ENCODE peak calls at places on chromosome 18, in ten cellular contexts. R is ovary, X is stomach, I is A549, N is sigmoid colon, W is GM12878, D is transverse colon, L is H1, T is K562, V is suprapubic skin. Y is an unnamed sample. For H3K4me1, the result is how much of the 10 kb centered on the place peaks cover.

GRCh38 chr18:74990563-74991081 is 218.3 kb downstream of the PTGR3 start:
- DNase-seq in R (no peak), X (no peak), I (no peak), N (no peak), W (no peak), D (no peak), L (no peak), T (no peak), V (no peak), Y (no peak)

GRCh38 chr18:28175047-28175929 is 1.6 kb downstream of the CDH2 start:
- DNase-seq in R (peak), X (peak), I (peak), N (peak), W (no peak), D (no peak), L (no peak), T (no peak), V (no peak), Y (no peak)

GRCh38 chr18:79528296-79528695 is 132.6 kb downstream of the NFATC1 start:
- DNase-seq in R (peak), X (peak), I (no peak), N (peak), W (no peak), D (no peak), L (no peak), T (no peak), V (peak), Y (no peak)

GRCh38 chr18:68848242-68848641 is 50.4 kb downstream of the CCDC102B start:
- DNase-seq in R (no peak), X (no peak), I (no peak), N (no peak), W (no peak), D (no peak), L (no peak), T (no peak), V (no peak), Y (no peak)

GRCh38 chr18:62341423-62341920 is 16.4 kb downstream of the TNFRSF11A start:
- DNase-seq in R (no peak), X (peak), I (no peak), N (no peak), W (no peak), D (no peak), L (peak), T (no peak), V (no peak), Y (no peak)

GRCh38 chr18:30177056-30177455 is 865.5 kb downstream of the DSC3 start:
- DNase-seq in R (no peak), X (no peak), I (no peak), N (no peak), W (no peak), D (no peak), L (no peak), T (no peak), V (no peak), Y (no peak)

GRCh38 chr18:10518595-10519273 is 7.1 kb upstream of the NAPG start:
- DNase-seq in R (peak), X (peak), I (no peak), N (peak), W (no peak), D (peak), L (no peak), T (peak), V (no peak), Y (peak)

GRCh38 chr18:25650201-25650941 is 298.4 kb upstream of the ZNF521 start:
- DNase-seq in R (no peak), X (no peak), I (no peak), N (no peak), W (no peak), D (no peak), L (no peak), T (no peak), V (no peak), Y (no peak)

GRCh38 chr18:31563778-31564177 is 27.9 kb upstream of the TTR start:
- DNase-seq in R (no peak), X (no peak), I (no peak), N (no peak), W (no peak), D (no peak), L (no peak), T (peak), V (no peak), Y (no peak)

GRCh38 chr18:61765097-61765496 is 127.7 kb downstream of the RNF152 start:
- DNase-seq in R (no peak), X (no peak), I (no peak), N (no peak), W (no peak), D (no peak), L (no peak), T (peak), V (no peak), Y (no peak)

GRCh38 chr18:69898241-69898861 is 49.3 kb downstream of the CD226 start:
- DNase-seq in R (no peak), X (no peak), I (no peak), N (no peak), W (no peak), D (no peak), L (no peak), T (no peak), V (no peak), Y (no peak)

GRCh38 chr18:11391636-11392035 is 217.8 kb upstream of the SLC35G4 start:
- DNase-seq in R (no peak), X (no peak), I (no peak), N (no peak), W (no peak), D (no peak), L (no peak), T (no peak), V (no peak), Y (no peak)

GRCh38 chr18:6653880-6654279 is 75.6 kb upstream of the ARHGAP28 start:
- DNase-seq in R (peak), X (no peak), I (no peak), N (no peak), W (no peak), D (no peak), L (no peak), T (no peak), V (no peak), Y (no peak)

GRCh38 chr18:23137093-23137640 is 1.9 kb downstream of the CABLES1 start:
- DNase-seq in R (no peak), X (no peak), I (no peak), N (no peak), W (no peak), D (no peak), L (no peak), T (no peak), V (no peak), Y (no peak)

GRCh38 chr18:23135679-23136325 is 517 bp downstream of the CABLES1 start:
- DNase-seq in R (peak), X (peak), I (no peak), N (no peak), W (no peak), D (peak), L (no peak), T (no peak), V (no peak), Y (no peak)

GRCh38 chr18:23137788-23138216 is 2.5 kb downstream of the CABLES1 start:
- DNase-seq in R (no peak), X (no peak), I (no peak), N (no peak), W (no peak), D (no peak), L (no peak), T (no peak), V (no peak), Y (no peak)

GRCh38 chr18:23136326-23137092 is 1.2 kb downstream of the CABLES1 start:
- DNase-seq in R (peak), X (peak), I (no peak), N (no peak), W (no peak), D (no peak), L (no peak), T (no peak), V (peak), Y (peak)

GRCh38 chr18:23138470-23138869 is 3.2 kb downstream of the CABLES1 start:
- DNase-seq in R (no peak), X (peak), I (no peak), N (no peak), W (no peak), D (no peak), L (no peak), T (no peak), V (no peak), Y (no peak)
- TF ChIP-seq EP300 in R (no peak), X (no peak), I (no peak), N (no peak), W (no peak), D (no peak), L (no peak), T (no peak), V (no peak), Y (no peak)

GRCh38 chr18:985301-985700 is 80.6 kb downstream of the ADCYAP1 start:
- DNase-seq in R (no peak), X (no peak), I (no peak), N (no peak), W (no peak), D (no peak), L (no peak), T (no peak), V (no peak), Y (no peak)

GRCh38 chr18:989423-989822 is 84.8 kb downstream of the ADCYAP1 start:
- DNase-seq in R (no peak), X (no peak), I (no peak), N (no peak), W (no peak), D (no peak), L (no peak), T (no peak), V (no peak), Y (no peak)

GRCh38 chr18:986071-986470 is 81.4 kb downstream of the ADCYAP1 start:
- DNase-seq in R (no peak), X (no peak), I (no peak), N (no peak), W (no peak), D (no peak), L (no peak), T (no peak), V (no peak), Y (no peak)

GRCh38 chr18:986552-986951 is 81.9 kb downstream of the ADCYAP1 start:
- DNase-seq in R (no peak), X (no peak), I (no peak), N (no peak), W (no peak), D (no peak), L (no peak), T (no peak), V (no peak), Y (no peak)

DNA sequence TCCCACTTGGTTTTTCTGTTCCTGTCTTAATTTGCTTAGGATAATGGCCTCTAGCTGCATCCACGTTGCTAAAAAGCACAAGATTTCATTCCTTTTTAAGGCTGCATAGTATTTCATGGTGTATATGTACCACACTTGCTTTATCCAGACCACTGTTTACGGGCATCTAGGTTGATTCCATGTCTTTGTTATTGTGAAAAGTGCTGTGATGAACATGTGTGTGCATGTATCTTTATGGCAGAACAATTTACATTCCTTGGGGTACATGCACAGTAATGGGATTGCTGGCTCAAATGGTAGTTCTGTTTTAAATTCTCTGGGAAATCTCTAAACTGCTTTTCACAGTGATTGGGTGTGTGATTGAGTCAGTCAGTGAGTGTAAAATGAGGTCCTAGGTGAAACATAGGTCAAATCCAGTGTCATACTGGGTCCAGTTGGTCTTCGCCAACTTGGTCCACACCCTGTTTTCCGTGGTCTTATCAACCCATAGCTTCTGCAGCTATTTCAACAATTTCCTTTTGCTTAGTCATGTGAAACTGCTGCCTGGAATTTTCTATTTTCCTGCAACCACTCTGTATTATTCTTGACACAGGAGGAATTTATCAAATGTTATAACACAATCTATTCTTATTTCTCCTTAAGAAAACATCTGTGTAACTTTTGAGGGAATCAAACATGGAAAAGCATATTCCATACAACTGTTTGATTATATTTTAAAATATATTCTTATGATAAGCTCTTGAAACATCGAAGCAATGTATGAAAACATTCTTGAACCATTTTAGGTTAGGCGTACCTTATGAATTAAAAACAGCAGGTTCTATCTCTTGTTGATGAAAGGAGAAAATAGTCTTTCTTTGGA is 82.9 kb downstream of the ADCYAP1 start:
- DNase-seq in R (no peak), X (no peak), I (peak), N (no peak), W (no peak), D (no peak), L (no peak), T (peak), V (no peak), Y (no peak)
- TF ChIP-seq POLR2A in R (no peak), X (no peak), I (no peak), N (no peak), W (no peak), D (no peak), L (no peak), T (no peak), V (no peak), Y (no peak)

DNA sequence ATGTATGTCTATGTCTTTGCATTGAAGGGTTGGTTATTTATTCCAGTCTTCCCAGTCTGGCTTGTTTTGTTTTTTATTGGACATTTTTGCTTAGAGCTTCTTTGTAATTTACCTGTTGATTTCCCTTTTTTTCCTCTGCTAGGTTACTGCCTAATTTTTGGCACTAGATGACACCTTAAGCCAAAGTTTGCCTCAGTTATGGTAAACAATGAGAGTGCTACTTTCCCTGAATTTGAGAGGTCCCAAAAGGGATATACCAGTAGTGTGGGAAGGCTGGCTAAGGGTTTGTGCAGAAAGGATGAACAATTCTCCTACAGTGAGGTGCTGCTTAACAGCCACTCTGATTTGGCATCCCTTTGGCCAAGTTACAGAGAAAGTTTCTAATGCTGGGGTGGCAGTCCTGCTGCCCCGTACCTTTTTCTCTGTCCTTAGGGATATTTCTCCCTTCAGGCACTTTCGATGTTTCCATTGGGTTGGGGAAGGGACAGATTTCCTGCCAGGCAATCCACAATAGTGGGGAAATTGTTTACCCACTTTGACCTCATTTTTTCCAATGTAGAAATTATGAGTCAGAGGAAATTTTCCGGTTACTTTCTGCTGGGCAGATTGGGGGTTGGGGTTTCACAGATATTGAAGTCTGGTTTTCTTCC is 354.9 kb downstream of the PTPRM start:
- DNase-seq in R (no peak), X (no peak), I (peak), N (no peak), W (no peak), D (no peak), L (no peak), T (no peak), V (no peak), Y (no peak)
- H3K4me1 ChIP-seq in R (under half), X (under half), I (half or more), N (under half), W (under half), D (under half), L (under half), T (under half), V (under half), Y (under half)

GRCh38 chr18:9069482-9070059 is 32.9 kb upstream of the NDUFV2 start:
- DNase-seq in R (no peak), X (no peak), I (no peak), N (no peak), W (peak), D (no peak), L (no peak), T (no peak), V (no peak), Y (no peak)
- TF ChIP-seq EP300 in R (no peak), X (no peak), I (no peak), N (no peak), W (peak), D (no peak), L (no peak), T (no peak), V (no peak), Y (peak)

GRCh38 chr18:48952287-48953095 is 1.7 kb upstream of the SMAD7 start:
- DNase-seq in R (peak), X (peak), I (peak), N (peak), W (no peak), D (peak), L (peak), T (peak), V (peak), Y (peak)
- TF ChIP-seq POLR2A in R (peak), X (no peak), I (peak), N (peak), W (peak), D (peak), L (no peak), T (no peak), V (no peak), Y (peak)

DNA sequence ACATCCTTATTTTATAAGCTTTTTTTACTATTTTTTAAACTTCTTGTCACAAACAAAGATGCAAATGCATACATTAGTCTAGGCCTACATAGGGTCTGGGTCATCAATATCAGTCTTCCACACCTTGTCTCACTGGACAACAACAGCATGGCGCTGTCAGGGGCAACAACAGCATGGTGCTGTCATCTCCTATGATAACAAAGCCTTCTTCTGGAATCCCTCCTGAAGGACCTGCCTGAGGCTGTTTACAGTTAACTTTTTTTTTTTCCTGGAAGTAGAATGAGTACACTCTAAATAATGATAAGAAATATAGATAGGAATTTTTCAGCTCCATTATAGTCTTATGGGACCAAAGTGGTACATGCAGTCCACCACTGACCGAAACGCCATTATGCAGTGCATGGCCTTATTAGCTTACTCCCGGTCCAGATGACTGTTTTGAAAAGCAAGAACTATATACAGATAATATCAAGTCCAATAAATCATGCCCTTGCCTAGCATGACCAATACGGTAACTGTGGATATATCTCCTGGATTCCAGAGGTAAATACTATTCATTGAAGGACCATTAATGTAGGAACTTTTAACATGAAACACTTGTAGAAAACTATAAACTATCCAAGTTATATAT is 38.4 kb downstream of the TCF4 start:
- DNase-seq in R (no peak), X (no peak), I (no peak), N (no peak), W (no peak), D (no peak), L (no peak), T (peak), V (no peak), Y (no peak)
- H3K4me1 ChIP-seq in R (under half), X (under half), I (under half), N (under half), W (under half), D (under half), L (under half), T (under half), V (under half), Y (under half)

GRCh38 chr18:3983351-3983969 is 471.6 kb downstream of the DLGAP1 start:
- DNase-seq in R (no peak), X (no peak), I (peak), N (no peak), W (no peak), D (no peak), L (no peak), T (peak), V (no peak), Y (no peak)
- TF ChIP-seq EP300 in R (no peak), X (no peak), I (peak), N (no peak), W (no peak), D (no peak), L (no peak), T (no peak), V (no peak), Y (no peak)

DNA sequence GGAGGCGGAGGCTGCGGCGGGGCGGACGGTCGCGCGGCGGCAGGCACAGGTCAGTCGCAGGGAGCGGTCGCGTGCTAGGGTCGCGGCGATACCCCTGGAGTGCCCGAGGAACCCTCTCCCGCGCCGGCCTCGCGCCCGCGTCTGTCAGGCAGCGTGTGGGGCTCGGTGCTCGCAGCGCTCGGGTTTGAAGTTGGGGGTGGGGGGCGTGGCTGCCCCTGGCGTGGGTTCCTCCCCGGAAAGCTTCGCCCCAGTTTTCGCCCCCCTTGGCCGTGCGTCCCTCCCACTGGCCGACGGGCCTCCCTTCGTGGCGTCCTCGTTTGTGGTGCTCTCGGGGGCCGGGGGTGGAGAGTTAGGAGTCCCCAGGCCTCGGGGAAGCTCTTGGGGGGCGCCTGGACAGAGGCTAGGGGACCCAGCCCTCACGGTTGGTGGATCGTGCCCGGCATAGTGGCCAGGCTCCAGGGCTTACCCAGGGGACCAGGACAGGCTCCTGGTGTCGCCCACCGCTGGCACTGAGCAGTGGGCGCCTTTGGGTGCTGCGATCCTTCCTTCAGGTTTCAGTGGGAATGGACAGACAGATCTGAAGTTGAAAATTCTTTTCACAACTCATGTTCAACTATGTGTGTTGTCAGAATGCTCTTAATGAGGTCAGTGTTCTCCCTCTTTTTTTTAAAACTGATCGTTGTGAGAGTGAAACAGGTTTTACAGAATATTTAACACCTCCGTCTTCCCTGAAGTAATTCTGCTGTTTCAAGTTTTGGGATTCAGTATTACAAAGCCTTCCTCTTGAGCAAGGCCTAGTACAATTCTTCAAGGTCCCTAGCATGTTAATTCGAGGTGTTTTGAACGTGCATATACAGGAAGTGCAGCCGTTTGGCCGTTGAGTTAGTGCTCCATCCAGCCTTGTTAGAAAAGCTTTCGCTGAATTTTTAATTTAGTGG is 599 bp downstream of the RALBP1 start:
- DNase-seq in R (no peak), X (no peak), I (no peak), N (no peak), W (no peak), D (no peak), L (no peak), T (peak), V (peak), Y (peak)
- TF ChIP-seq POLR2A in R (no peak), X (no peak), I (peak), N (no peak), W (peak), D (no peak), L (no peak), T (peak), V (no peak), Y (no peak)

Y was measured in tibial nerve.